ENCODE peak calls at places on chromosomes 4 and X, in five cellular contexts. T is fibroblast of lung; J is CD8-positive, alpha-beta T cell; P is MM.1S; X is suprapubic skin. A is an unnamed sample.
A peak's percentile ranks its signal among the peaks of the same experiment; 100 is the strongest.

GRCh38 chr4:25818293-25819240 is 44.2 kb downstream of the SEL1L3 start:
- DNase-seq in T (peak; percentile 52), J (no peak), P (no peak), X (no peak), A (no peak)

GRCh38 chrX:36856849-36857248 is 151.3 kb upstream of the FAM47C start:
- DNase-seq in T (no peak), J (no peak), P (no peak), X (no peak), A (no peak)

GRCh38 chrX:20294957-20295356 is 28.2 kb upstream of the RPS6KA3 start:
- DNase-seq in T (no peak), J (no peak), P (no peak), X (no peak), A (no peak)

GRCh38 chr4:183304538-183304937 is 15.5 kb downstream of the CLDN22 start:
- DNase-seq in T (no peak), J (no peak), P (no peak), X (no peak), A (no peak)

GRCh38 chr4:187692626-187693025 is 302.9 kb upstream of the ZFP42 start:
- DNase-seq in T (no peak), J (no peak), P (no peak), X (no peak), A (no peak)

GRCh38 chrX:129759576-129760061 is 20.1 kb upstream of the SASH3 start:
- DNase-seq in T (peak; percentile 93), J (peak; percentile 57), P (peak; percentile 96), X (no peak), A (peak; percentile 29)

GRCh38 chr4:13986533-13986932 is 359.0 kb upstream of the BOD1L1 start:
- DNase-seq in T (no peak), J (no peak), P (no peak), X (no peak), A (no peak)

GRCh38 chr4:104649631-104650030 is 154.9 kb upstream of the CXXC4 start:
- DNase-seq in T (peak; percentile 19), J (no peak), P (no peak), X (no peak), A (peak; percentile 93)

GRCh38 chr4:8552024-8552423 is 28.2 kb upstream of the GPR78 start:
- DNase-seq in T (no peak), J (no peak), P (no peak), X (no peak), A (no peak)

GRCh38 chr4:153750197-153750817 is 9.5 kb downstream of the RNF175 start:
- DNase-seq in T (peak; percentile 62), J (peak; percentile 56), P (peak; percentile 71), X (no peak), A (peak; percentile 39)

GRCh38 chr4:87478732-87479250 is 50.4 kb downstream of the SPARCL1 start:
- DNase-seq in T (no peak), J (no peak), P (no peak), X (no peak), A (no peak)

DNA sequence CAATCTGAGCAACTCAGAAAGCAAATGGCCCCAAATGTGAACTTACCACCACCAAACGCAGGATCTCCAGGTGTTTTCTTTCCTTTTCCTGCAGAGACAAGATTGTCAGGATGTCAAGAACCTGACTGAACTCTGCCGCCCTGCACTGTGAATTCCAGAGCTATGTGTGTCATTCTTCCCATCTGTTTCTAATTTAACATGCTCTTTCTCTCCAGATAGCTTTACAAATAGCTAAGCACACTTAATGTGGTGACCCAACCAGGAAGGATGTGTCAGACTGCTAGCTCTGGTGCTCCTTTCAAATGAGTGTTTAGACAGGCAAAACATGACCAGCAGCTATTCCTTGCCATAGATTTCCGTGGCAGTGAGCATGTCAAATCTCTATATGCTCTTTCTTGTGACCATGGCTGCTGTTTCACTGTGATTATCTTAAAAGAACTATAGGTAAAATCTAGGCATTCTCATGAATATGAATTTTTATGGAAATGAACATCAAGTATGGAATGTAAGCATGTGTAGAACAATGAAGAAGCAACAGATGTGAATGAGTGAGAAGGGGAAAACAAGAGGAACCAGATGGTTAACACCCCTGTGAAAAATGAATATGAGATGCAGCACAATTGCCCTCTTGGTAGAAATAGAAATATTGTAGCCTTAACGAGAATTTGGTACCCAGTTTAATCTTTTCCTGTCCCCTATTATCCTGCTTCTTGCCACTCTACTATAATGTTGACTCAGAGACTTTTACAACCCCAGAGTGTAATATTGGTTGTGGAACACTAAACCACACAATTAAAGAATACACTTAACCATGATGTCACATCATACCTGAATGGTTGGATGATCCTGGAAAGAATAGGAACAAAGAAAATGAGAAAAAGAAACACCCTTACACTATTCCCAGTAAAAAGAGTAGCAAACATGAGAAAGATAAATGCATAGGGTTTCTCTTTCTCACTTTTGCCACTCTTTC is 247.8 kb upstream of the DKK2 start:
- DNase-seq in T (peak; percentile 97), J (no peak), P (no peak), X (no peak), A (no peak)
- H3K4me3 ChIP-seq in T (no peak overlapping the region), J (no peak overlapping the region), P (no peak overlapping the region), X (no peak overlapping the region), A (no peak overlapping the region)

GRCh38 chrX:114615765-114616164 is 31.9 kb downstream of the HTR2C start:
- DNase-seq in T (peak; percentile 1), J (no peak), P (no peak), X (no peak), A (no peak)

GRCh38 chrX:114619874-114620273 is 36.0 kb downstream of the HTR2C start:
- DNase-seq in T (no peak), J (no peak), P (no peak), X (no peak), A (no peak)
- TF ChIP-seq CTCF in T (peak; percentile 44), J (no peak), P (peak; percentile 37), X (peak; percentile 17), A (peak; percentile 60)

DNA sequence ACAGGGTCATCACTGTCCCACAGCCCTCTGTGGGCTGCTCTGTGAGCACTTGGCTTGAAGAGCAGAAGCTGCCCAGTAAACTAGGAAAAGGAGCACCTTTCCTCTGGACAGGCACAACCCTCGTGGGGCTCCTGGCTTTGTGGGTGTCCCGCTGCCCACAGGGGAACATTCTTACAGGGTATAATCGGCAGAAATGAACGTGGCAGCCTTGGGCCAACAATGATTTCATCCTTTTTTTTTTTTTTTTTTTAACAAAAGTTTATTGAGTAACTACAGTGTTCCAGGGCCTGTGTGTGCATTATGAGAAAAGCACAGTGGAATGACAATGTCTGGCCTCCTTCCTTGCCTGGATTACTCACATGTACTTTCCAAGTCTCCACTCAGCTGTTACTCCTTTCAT is 197.2 kb downstream of the PDGFC start:
- DNase-seq in T (peak; percentile 96), J (no peak), P (no peak), X (no peak), A (no peak)
- H3K4me3 ChIP-seq in T (no peak overlapping the region), J (no peak overlapping the region), P (no peak overlapping the region), X (no peak overlapping the region), A (no peak overlapping the region)

GRCh38 chrX:56366901-56367300 is 134.7 kb downstream of the KLF8 start:
- DNase-seq in T (no peak), J (no peak), P (no peak), X (no peak), A (no peak)
- TF ChIP-seq CTCF in T (no peak), J (no peak), P (no peak), X (no peak), A (no peak)

DNA sequence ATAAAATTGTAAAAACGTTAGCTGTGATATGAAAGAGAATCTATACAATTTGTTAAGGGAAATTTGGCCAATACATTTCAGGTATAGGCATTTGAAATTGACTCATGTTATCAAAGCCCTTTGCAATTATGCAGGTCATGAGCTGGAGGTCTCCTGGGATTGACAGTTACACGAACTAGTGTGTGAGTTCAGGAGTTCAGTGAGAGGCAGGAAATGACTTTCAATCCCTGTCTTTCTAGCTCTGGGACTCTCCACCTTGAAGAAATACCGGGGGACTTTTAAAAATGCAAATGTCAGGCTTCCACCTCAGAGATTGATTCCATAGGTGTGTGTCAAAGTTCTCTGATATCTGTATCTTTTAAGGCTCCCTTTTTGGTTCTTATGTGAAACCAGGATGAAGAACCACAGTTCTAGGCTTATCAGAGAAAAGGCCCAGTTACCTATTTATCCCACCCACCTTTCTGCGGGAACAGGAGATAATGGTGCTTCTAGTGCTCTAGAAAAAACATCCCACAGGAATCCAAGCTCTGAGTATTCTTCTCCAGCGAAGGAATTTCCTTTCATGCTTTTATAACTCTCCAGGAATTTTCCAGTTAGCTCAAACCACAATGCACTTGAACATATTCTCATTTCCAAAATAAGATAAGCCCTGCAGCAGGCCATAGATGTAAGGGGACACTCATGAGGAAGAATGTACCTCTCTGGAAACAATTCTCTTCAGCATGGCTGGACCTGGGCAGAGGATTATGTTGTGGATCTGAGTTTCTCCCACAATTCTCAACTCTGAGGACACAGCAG is 501.0 kb downstream of the IDS start:
- DNase-seq in T (peak; percentile 73), J (no peak), P (no peak), X (no peak), A (no peak)
- H3K4me3 ChIP-seq in T (no peak overlapping the region), J (no peak overlapping the region), P (no peak overlapping the region), X (no peak overlapping the region), A (no peak overlapping the region)

GRCh38 chr4:186244835-186245234 is 17.5 kb downstream of the KLKB1 start:
- DNase-seq in T (no peak), J (no peak), P (no peak), X (no peak), A (no peak)

GRCh38 chr4:186255122-186255521 is 10.9 kb upstream of the F11 start:
- DNase-seq in T (no peak), J (no peak), P (no peak), X (no peak), A (no peak)

GRCh38 chr4:186248643-186249042 is 17.3 kb upstream of the F11 start:
- DNase-seq in T (no peak), J (no peak), P (no peak), X (no peak), A (no peak)

GRCh38 chr4:186250740-186251124 is 15.3 kb upstream of the F11 start:
- DNase-seq in T (no peak), J (no peak), P (no peak), X (no peak), A (no peak)

DNA sequence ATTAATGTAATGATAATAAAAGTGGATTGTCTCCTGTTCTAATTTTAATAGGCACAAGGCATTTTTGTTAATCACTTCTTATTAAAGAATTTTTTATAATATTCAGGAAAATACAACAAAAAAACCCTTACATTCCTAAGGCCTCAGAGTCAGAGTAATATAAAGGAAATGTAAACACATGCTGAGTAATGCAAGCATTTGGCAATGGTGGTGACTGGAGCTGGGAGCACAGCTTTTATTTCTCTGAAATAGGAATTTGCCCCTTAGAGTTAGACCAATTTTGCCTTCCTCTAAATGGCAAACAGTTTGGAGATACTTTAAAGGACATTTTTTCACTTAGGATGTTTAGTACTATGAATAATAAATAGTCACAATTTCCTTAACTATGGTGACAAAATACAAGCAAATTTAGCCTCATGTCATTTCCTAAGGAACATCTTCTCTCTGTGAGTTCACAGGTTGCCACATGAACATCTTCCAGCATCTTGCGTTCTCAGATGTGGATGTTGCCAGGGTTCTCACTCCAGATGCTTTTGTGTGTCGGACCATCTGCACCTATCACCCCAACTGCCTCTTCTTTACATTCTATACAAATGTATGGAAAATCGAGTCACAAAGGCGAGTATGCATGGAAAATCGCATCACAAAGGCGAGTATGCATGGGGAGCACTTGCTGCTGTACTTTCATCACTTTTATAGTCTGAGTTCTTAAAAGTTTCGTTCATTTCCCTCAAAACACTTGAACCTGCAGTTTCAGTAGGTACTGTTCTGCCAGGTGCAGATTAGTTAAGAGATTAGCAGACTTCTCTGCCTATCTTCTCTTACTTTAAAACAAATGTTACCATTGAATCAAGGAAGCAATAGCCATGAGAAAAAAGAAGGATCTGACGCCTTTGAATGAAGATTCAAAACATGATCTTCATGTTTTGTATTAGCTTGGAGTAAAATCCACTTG is 15.9 kb upstream of the F11 start:
- DNase-seq in T (peak; percentile 35), J (no peak), P (peak; percentile 53), X (no peak), A (no peak)
- TF ChIP-seq CTCF in T (no peak), J (no peak), P (no peak), X (no peak), A (no peak)

A was measured in retinal pigment epithelial cell.